ENCODE peak calls at places on chromosomes 2 and 18, in ten cellular contexts. W, K, V, C, S, B, F, R, G and E are unnamed samples.
A peak's percentile ranks its signal among the peaks of the same experiment; 100 is the strongest.

GRCh38 chr2:23600336-23600735 is 215.4 kb downstream of the KLHL29 start:
- DNase-seq in W (no peak), K (no peak), V (no peak), C (no peak), S (peak; percentile 36), B (no peak), F (no peak), R (no peak), G (no peak), E (no peak)

GRCh38 chr2:140586379-140586778 is 1544.4 kb downstream of the LRP1B start:
- DNase-seq in W (peak; percentile 82), K (peak; percentile 57), V (peak; percentile 6), C (peak; percentile 77), S (no peak), B (no peak), F (no peak), R (peak; percentile 63), G (peak; percentile 70), E (peak; percentile 10)

GRCh38 chr2:75466708-75467311 is 93.9 kb downstream of the EVA1A start:
- DNase-seq in W (peak; percentile 80), K (peak; percentile 47), V (no peak), C (peak; percentile 44), S (peak; percentile 8), B (peak; percentile 25), F (no peak), R (peak; percentile 63), G (peak; percentile 64), E (peak; percentile 38)

GRCh38 chr2:237299897-237300296 is 114.1 kb downstream of the COL6A3 start:
- DNase-seq in W (no peak), K (no peak), V (peak; percentile 94), C (no peak), S (peak; percentile 95), B (no peak), F (no peak), R (no peak), G (peak; percentile 95), E (peak; percentile 70)

GRCh38 chr2:14634885-14635871 is 2.7 kb downstream of the LRATD1 start:
- DNase-seq in W (peak; percentile 71), K (peak; percentile 76), V (peak; percentile 42), C (peak; percentile 89), S (peak; percentile 24), B (peak; percentile 28), F (peak; percentile 81), R (peak; percentile 13), G (peak; percentile 71), E (peak; percentile 84)

GRCh38 chr18:8616026-8616401 is 6.8 kb downstream of the RAB12 start:
- DNase-seq in W (no peak), K (no peak), V (no peak), C (no peak), S (no peak), B (no peak), F (no peak), R (no peak), G (no peak), E (no peak)

GRCh38 chr2:29260151-29260772 is 145.0 kb downstream of the CLIP4 start:
- DNase-seq in W (no peak), K (no peak), V (peak; percentile 11), C (no peak), S (no peak), B (no peak), F (peak; percentile 12), R (no peak), G (peak; percentile 76), E (no peak)

GRCh38 chr2:96527052-96527964 is 9.2 kb upstream of the ARID5A start:
- DNase-seq in W (peak; percentile 28), K (peak; percentile 59), V (no peak), C (peak; percentile 68), S (no peak), B (peak; percentile 82), F (no peak), R (no peak), G (peak; percentile 55), E (peak; percentile 54)

GRCh38 chr2:54348672-54349071 is 92.6 kb upstream of the TSPYL6 start:
- DNase-seq in W (no peak), K (no peak), V (no peak), C (no peak), S (no peak), B (no peak), F (no peak), R (no peak), G (no peak), E (no peak)

GRCh38 chr18:26425148-26425531 is 123.2 kb downstream of the KCTD1 start:
- DNase-seq in W (no peak), K (no peak), V (no peak), C (no peak), S (no peak), B (no peak), F (peak; percentile 31), R (no peak), G (peak; percentile 8), E (peak; percentile 50)

GRCh38 chr2:160271166-160272086 is 71.4 kb upstream of the ITGB6 start:
- DNase-seq in W (peak; percentile 61), K (no peak), V (no peak), C (no peak), S (no peak), B (no peak), F (no peak), R (no peak), G (no peak), E (no peak)

GRCh38 chr2:97005353-97005752 is 19.0 kb upstream of the FAM178B start:
- DNase-seq in W (peak; percentile 16), K (peak; percentile 15), V (no peak), C (peak; percentile 17), S (no peak), B (no peak), F (no peak), R (peak; percentile 51), G (peak; percentile 45), E (no peak)

GRCh38 chr2:45283764-45284620 is 274.7 kb upstream of the SIX2 start:
- DNase-seq in W (peak; percentile 85), K (no peak), V (no peak), C (no peak), S (no peak), B (no peak), F (no peak), R (peak; percentile 21), G (peak; percentile 87), E (peak; percentile 58)